ENCODE peak calls at places on chromosome 17, in four cellular contexts. P is naive B cell, F is AG09319, K is GM13977. A is an unnamed sample.

GRCh38 chr17:12738624-12739023 is 50.7 kb upstream of the ARHGAP44 start:
- DNase-seq in P (no peak), F (no peak), K (no peak), A (no peak)

GRCh38 chr17:39671651-39672521 is 3.6 kb downstream of the PNMT start:
- DNase-seq in P (no peak), F (no peak), K (no peak), A (no peak)

GRCh38 chr17:42399121-42399520 is 10.9 kb upstream of the STAT3 start:
- DNase-seq in P (no peak), F (no peak), K (no peak), A (no peak)

GRCh38 chr17:4772235-4772613 is 538 bp downstream of the TM4SF5 start:
- DNase-seq in P (no peak), F (no peak), K (no peak), A (no peak)

GRCh38 chr17:79832211-79833109 is 6.8 kb downstream of the CBX4 start:
- DNase-seq in P (no peak), F (no peak), K (no peak), A (no peak)

GRCh38 chr17:74244543-74244942 is 29.5 kb upstream of the DNAI2 start:
- DNase-seq in P (no peak), F (no peak), K (no peak), A (no peak)

GRCh38 chr17:1090454-1091189 is 89.2 kb downstream of the ABR start:
- DNase-seq in P (no peak), F (no peak), K (no peak), A (no peak)

GRCh38 chr17:32746698-32747097 is 130.2 kb downstream of the MYO1D start:
- DNase-seq in P (no peak), F (peak; percentile 3), K (no peak), A (no peak)

GRCh38 chr17:72789711-72790110 is 302.8 kb downstream of the SLC39A11 start:
- DNase-seq in P (no peak), F (no peak), K (no peak), A (no peak)

GRCh38 chr17:42387663-42388380 is 420 bp downstream of the STAT3 start:
- DNase-seq in P (no peak), F (no peak), K (no peak), A (no peak)

GRCh38 chr17:40251576-40251975 is 32.5 kb downstream of the WIPF2 start:
- DNase-seq in P (no peak), F (peak; percentile 44), K (no peak), A (no peak)

GRCh38 chr17:30000755-30001257 is 59.4 kb downstream of the EFCAB5 start:
- DNase-seq in P (no peak), F (no peak), K (no peak), A (no peak)

GRCh38 chr17:47324224-47325020 is 667 bp downstream of the EFCAB13 start:
- DNase-seq in P (peak; percentile 87), F (no peak), K (peak; percentile 57), A (peak; percentile 53)

GRCh38 chr17:73240561-73240960 is 21.1 kb downstream of the CPSF4L start:
- DNase-seq in P (no peak), F (no peak), K (no peak), A (no peak)

GRCh38 chr17:59287887-59288286 is 43.6 kb upstream of the YPEL2 start:
- DNase-seq in P (no peak), F (no peak), K (no peak), A (no peak)

GRCh38 chr17:17354560-17355357 is 51.6 kb downstream of the NT5M start:
- DNase-seq in P (peak; percentile 74), F (peak; percentile 20), K (peak; percentile 91), A (peak; percentile 4)

GRCh38 chr17:11739848-11740247 is 141.6 kb downstream of the DNAH9 start:
- DNase-seq in P (no peak), F (no peak), K (no peak), A (no peak)

GRCh38 chr17:80752369-80752705 is 207.7 kb downstream of the RPTOR start:
- DNase-seq in P (no peak), F (no peak), K (no peak), A (no peak)

GRCh38 chr17:36136439-36136838 is 32.8 kb downstream of the CCL4 start:
- DNase-seq in P (no peak), F (no peak), K (no peak), A (no peak)

GRCh38 chr17:41835214-41835799 is 725 bp downstream of the NT5C3B start:
- DNase-seq in P (peak; percentile 5), F (no peak), K (peak; percentile 68), A (no peak)

GRCh38 chr17:30249460-30249859 is 14.0 kb upstream of the SLC6A4 start:
- DNase-seq in P (no peak), F (no peak), K (no peak), A (no peak)

GRCh38 chr17:12395733-12396354 is 269.8 kb upstream of the MYOCD start:
- DNase-seq in P (no peak), F (no peak), K (peak; percentile 20), A (no peak)

GRCh38 chr17:80888276-80889160 is 103.1 kb upstream of the CHMP6 start:
- DNase-seq in P (no peak), F (no peak), K (no peak), A (no peak)

GRCh38 chr17:79841369-79842135 is 2.3 kb upstream of the CBX4 start:
- DNase-seq in P (peak; percentile 19), F (no peak), K (no peak), A (no peak)

GRCh38 chr17:65885484-65885883 is 306.4 kb downstream of the CEP112 start:
- DNase-seq in P (no peak), F (no peak), K (no peak), A (no peak)

GRCh38 chr17:58308173-58308984 is 20.2 kb downstream of the TSPOAP1 start:
- DNase-seq in P (no peak), F (no peak), K (no peak), A (no peak)

A was measured in GM12878.